ENCODE peak calls at places on chromosomes 6 and 20, in nine cellular contexts. One of them, this sample, is unnamed.

GRCh38 chr6:24274441-24275083 is 83.3 kb downstream of the DCDC2 start:
- DNase-seq in stimulated activated CD8-positive, alpha-beta memory T cell treated with anti-CD3 and anti-CD28 coated beads, Interleukin-12 subunit alpha, Interleukin-12 subunit beta, amount 100 ng/mL, for 4 hours: no peak
- DNase-seq in activated T-cell treated with anti-CD3 and anti-CD28 coated beads for 1 hour: no peak
- DNase-seq in adrenal gland: no peak
- DNase-seq in iris pigment epithelial cell: peak
- DNase-seq in non-pigmented ciliary epithelial cell: no peak
- DNase-seq in NCI-H748 treated with DMSO at 0.1 percent for 48 hours: peak
- DNase-seq in AG09309: no peak
- DNase-seq in HFF-Myc: no peak
- DNase-seq in this sample: no peak

GRCh38 chr6:67735623-67736022 is 899.5 kb upstream of the ADGRB3 start:
- DNase-seq in stimulated activated CD8-positive, alpha-beta memory T cell treated with anti-CD3 and anti-CD28 coated beads, Interleukin-12 subunit alpha, Interleukin-12 subunit beta, amount 100 ng/mL, for 4 hours: no peak
- DNase-seq in activated T-cell treated with anti-CD3 and anti-CD28 coated beads for 1 hour: no peak
- DNase-seq in adrenal gland: no peak
- DNase-seq in iris pigment epithelial cell: no peak
- DNase-seq in non-pigmented ciliary epithelial cell: no peak
- DNase-seq in NCI-H748 treated with DMSO at 0.1 percent for 48 hours: no peak
- DNase-seq in AG09309: no peak
- DNase-seq in HFF-Myc: no peak
- DNase-seq in this sample: no peak

GRCh38 chr6:161257778-161258457 is 15.9 kb downstream of the AGPAT4 start:
- DNase-seq in stimulated activated CD8-positive, alpha-beta memory T cell treated with anti-CD3 and anti-CD28 coated beads, Interleukin-12 subunit alpha, Interleukin-12 subunit beta, amount 100 ng/mL, for 4 hours: no peak
- DNase-seq in activated T-cell treated with anti-CD3 and anti-CD28 coated beads for 1 hour: no peak
- DNase-seq in adrenal gland: no peak
- DNase-seq in iris pigment epithelial cell: peak
- DNase-seq in non-pigmented ciliary epithelial cell: peak
- DNase-seq in NCI-H748 treated with DMSO at 0.1 percent for 48 hours: no peak
- DNase-seq in AG09309: peak
- DNase-seq in HFF-Myc: peak
- DNase-seq in this sample: peak

GRCh38 chr6:114084327-114084890 is 113.5 kb upstream of the HDAC2 start:
- DNase-seq in stimulated activated CD8-positive, alpha-beta memory T cell treated with anti-CD3 and anti-CD28 coated beads, Interleukin-12 subunit alpha, Interleukin-12 subunit beta, amount 100 ng/mL, for 4 hours: no peak
- DNase-seq in activated T-cell treated with anti-CD3 and anti-CD28 coated beads for 1 hour: no peak
- DNase-seq in adrenal gland: no peak
- DNase-seq in iris pigment epithelial cell: no peak
- DNase-seq in non-pigmented ciliary epithelial cell: no peak
- DNase-seq in NCI-H748 treated with DMSO at 0.1 percent for 48 hours: no peak
- DNase-seq in AG09309: no peak
- DNase-seq in HFF-Myc: no peak
- DNase-seq in this sample: peak

GRCh38 chr6:169839029-169839481 is 87.6 kb downstream of the ERMARD start:
- DNase-seq in stimulated activated CD8-positive, alpha-beta memory T cell treated with anti-CD3 and anti-CD28 coated beads, Interleukin-12 subunit alpha, Interleukin-12 subunit beta, amount 100 ng/mL, for 4 hours: no peak
- DNase-seq in activated T-cell treated with anti-CD3 and anti-CD28 coated beads for 1 hour: no peak
- DNase-seq in adrenal gland: no peak
- DNase-seq in iris pigment epithelial cell: no peak
- DNase-seq in non-pigmented ciliary epithelial cell: no peak
- DNase-seq in NCI-H748 treated with DMSO at 0.1 percent for 48 hours: no peak
- DNase-seq in AG09309: no peak
- DNase-seq in HFF-Myc: no peak
- DNase-seq in this sample: no peak

GRCh38 chr6:69487688-69488087 is 309.1 kb downstream of the LMBRD1 start:
- DNase-seq in stimulated activated CD8-positive, alpha-beta memory T cell treated with anti-CD3 and anti-CD28 coated beads, Interleukin-12 subunit alpha, Interleukin-12 subunit beta, amount 100 ng/mL, for 4 hours: no peak
- DNase-seq in activated T-cell treated with anti-CD3 and anti-CD28 coated beads for 1 hour: no peak
- DNase-seq in adrenal gland: no peak
- DNase-seq in iris pigment epithelial cell: peak
- DNase-seq in non-pigmented ciliary epithelial cell: no peak
- DNase-seq in NCI-H748 treated with DMSO at 0.1 percent for 48 hours: peak
- DNase-seq in AG09309: no peak
- DNase-seq in HFF-Myc: no peak
- DNase-seq in this sample: no peak

GRCh38 chr6:115001726-115002436 is 659.1 kb upstream of the HS3ST5 start:
- DNase-seq in stimulated activated CD8-positive, alpha-beta memory T cell treated with anti-CD3 and anti-CD28 coated beads, Interleukin-12 subunit alpha, Interleukin-12 subunit beta, amount 100 ng/mL, for 4 hours: no peak
- DNase-seq in activated T-cell treated with anti-CD3 and anti-CD28 coated beads for 1 hour: no peak
- DNase-seq in adrenal gland: no peak
- DNase-seq in iris pigment epithelial cell: no peak
- DNase-seq in non-pigmented ciliary epithelial cell: no peak
- DNase-seq in NCI-H748 treated with DMSO at 0.1 percent for 48 hours: no peak
- DNase-seq in AG09309: no peak
- DNase-seq in HFF-Myc: no peak
- DNase-seq in this sample: no peak

GRCh38 chr6:110547266-110547964 is 71.0 kb upstream of the SLC22A16 start:
- DNase-seq in stimulated activated CD8-positive, alpha-beta memory T cell treated with anti-CD3 and anti-CD28 coated beads, Interleukin-12 subunit alpha, Interleukin-12 subunit beta, amount 100 ng/mL, for 4 hours: no peak
- DNase-seq in activated T-cell treated with anti-CD3 and anti-CD28 coated beads for 1 hour: no peak
- DNase-seq in adrenal gland: no peak
- DNase-seq in iris pigment epithelial cell: peak
- DNase-seq in non-pigmented ciliary epithelial cell: peak
- DNase-seq in NCI-H748 treated with DMSO at 0.1 percent for 48 hours: no peak
- DNase-seq in AG09309: no peak
- DNase-seq in HFF-Myc: no peak
- DNase-seq in this sample: no peak

GRCh38 chr6:99905209-99906106 is 88.6 kb downstream of the MCHR2 start:
- DNase-seq in stimulated activated CD8-positive, alpha-beta memory T cell treated with anti-CD3 and anti-CD28 coated beads, Interleukin-12 subunit alpha, Interleukin-12 subunit beta, amount 100 ng/mL, for 4 hours: no peak
- DNase-seq in activated T-cell treated with anti-CD3 and anti-CD28 coated beads for 1 hour: no peak
- DNase-seq in adrenal gland: no peak
- DNase-seq in iris pigment epithelial cell: peak
- DNase-seq in non-pigmented ciliary epithelial cell: peak
- DNase-seq in NCI-H748 treated with DMSO at 0.1 percent for 48 hours: peak
- DNase-seq in AG09309: peak
- DNase-seq in HFF-Myc: peak
- DNase-seq in this sample: peak

GRCh38 chr6:75427342-75427741 is 66.3 kb downstream of the FILIP1 start:
- DNase-seq in stimulated activated CD8-positive, alpha-beta memory T cell treated with anti-CD3 and anti-CD28 coated beads, Interleukin-12 subunit alpha, Interleukin-12 subunit beta, amount 100 ng/mL, for 4 hours: no peak
- DNase-seq in activated T-cell treated with anti-CD3 and anti-CD28 coated beads for 1 hour: no peak
- DNase-seq in adrenal gland: no peak
- DNase-seq in iris pigment epithelial cell: no peak
- DNase-seq in non-pigmented ciliary epithelial cell: no peak
- DNase-seq in NCI-H748 treated with DMSO at 0.1 percent for 48 hours: no peak
- DNase-seq in AG09309: no peak
- DNase-seq in HFF-Myc: no peak
- DNase-seq in this sample: no peak

GRCh38 chr6:143110996-143111395 is 50.3 kb downstream of the AIG1 start:
- DNase-seq in stimulated activated CD8-positive, alpha-beta memory T cell treated with anti-CD3 and anti-CD28 coated beads, Interleukin-12 subunit alpha, Interleukin-12 subunit beta, amount 100 ng/mL, for 4 hours: no peak
- DNase-seq in activated T-cell treated with anti-CD3 and anti-CD28 coated beads for 1 hour: no peak
- DNase-seq in adrenal gland: no peak
- DNase-seq in iris pigment epithelial cell: peak
- DNase-seq in non-pigmented ciliary epithelial cell: no peak
- DNase-seq in NCI-H748 treated with DMSO at 0.1 percent for 48 hours: no peak
- DNase-seq in AG09309: no peak
- DNase-seq in HFF-Myc: no peak
- DNase-seq in this sample: no peak

GRCh38 chr6:44024597-44025219 is 102.5 kb downstream of the MRPL14 start:
- DNase-seq in stimulated activated CD8-positive, alpha-beta memory T cell treated with anti-CD3 and anti-CD28 coated beads, Interleukin-12 subunit alpha, Interleukin-12 subunit beta, amount 100 ng/mL, for 4 hours: no peak
- DNase-seq in activated T-cell treated with anti-CD3 and anti-CD28 coated beads for 1 hour: no peak
- DNase-seq in adrenal gland: no peak
- DNase-seq in iris pigment epithelial cell: no peak
- DNase-seq in non-pigmented ciliary epithelial cell: no peak
- DNase-seq in NCI-H748 treated with DMSO at 0.1 percent for 48 hours: no peak
- DNase-seq in AG09309: no peak
- DNase-seq in HFF-Myc: no peak
- DNase-seq in this sample: no peak

GRCh38 chr6:138162104-138162946 is 586 bp downstream of the ARFGEF3 start:
- DNase-seq in stimulated activated CD8-positive, alpha-beta memory T cell treated with anti-CD3 and anti-CD28 coated beads, Interleukin-12 subunit alpha, Interleukin-12 subunit beta, amount 100 ng/mL, for 4 hours: peak
- DNase-seq in activated T-cell treated with anti-CD3 and anti-CD28 coated beads for 1 hour: no peak
- DNase-seq in adrenal gland: no peak
- DNase-seq in iris pigment epithelial cell: peak
- DNase-seq in non-pigmented ciliary epithelial cell: no peak
- DNase-seq in NCI-H748 treated with DMSO at 0.1 percent for 48 hours: peak
- DNase-seq in AG09309: no peak
- DNase-seq in HFF-Myc: no peak
- DNase-seq in this sample: no peak

GRCh38 chr20:48722002-48722731 is 105.6 kb downstream of the PREX1 start:
- DNase-seq in stimulated activated CD8-positive, alpha-beta memory T cell treated with anti-CD3 and anti-CD28 coated beads, Interleukin-12 subunit alpha, Interleukin-12 subunit beta, amount 100 ng/mL, for 4 hours: no peak
- DNase-seq in activated T-cell treated with anti-CD3 and anti-CD28 coated beads for 1 hour: no peak
- DNase-seq in adrenal gland: peak
- DNase-seq in iris pigment epithelial cell: peak
- DNase-seq in non-pigmented ciliary epithelial cell: peak
- DNase-seq in NCI-H748 treated with DMSO at 0.1 percent for 48 hours: no peak
- DNase-seq in AG09309: peak
- DNase-seq in HFF-Myc: no peak
- DNase-seq in this sample: peak

GRCh38 chr6:96899599-96899998 is 1.9 kb upstream of the NDUFAF4 start:
- DNase-seq in stimulated activated CD8-positive, alpha-beta memory T cell treated with anti-CD3 and anti-CD28 coated beads, Interleukin-12 subunit alpha, Interleukin-12 subunit beta, amount 100 ng/mL, for 4 hours: no peak
- DNase-seq in activated T-cell treated with anti-CD3 and anti-CD28 coated beads for 1 hour: no peak
- DNase-seq in adrenal gland: no peak
- DNase-seq in iris pigment epithelial cell: no peak
- DNase-seq in non-pigmented ciliary epithelial cell: no peak
- DNase-seq in NCI-H748 treated with DMSO at 0.1 percent for 48 hours: no peak
- DNase-seq in AG09309: no peak
- DNase-seq in HFF-Myc: no peak
- DNase-seq in this sample: no peak

GRCh38 chr6:30955367-30956042 is 14.7 kb downstream of the MUCL3 start:
- DNase-seq in stimulated activated CD8-positive, alpha-beta memory T cell treated with anti-CD3 and anti-CD28 coated beads, Interleukin-12 subunit alpha, Interleukin-12 subunit beta, amount 100 ng/mL, for 4 hours: peak
- DNase-seq in activated T-cell treated with anti-CD3 and anti-CD28 coated beads for 1 hour: peak
- DNase-seq in adrenal gland: peak
- DNase-seq in iris pigment epithelial cell: peak
- DNase-seq in non-pigmented ciliary epithelial cell: no peak
- DNase-seq in NCI-H748 treated with DMSO at 0.1 percent for 48 hours: peak
- DNase-seq in AG09309: no peak
- DNase-seq in HFF-Myc: peak
- DNase-seq in this sample: no peak

GRCh38 chr20:15056231-15056630 is 718.8 kb upstream of the FLRT3 start:
- DNase-seq in stimulated activated CD8-positive, alpha-beta memory T cell treated with anti-CD3 and anti-CD28 coated beads, Interleukin-12 subunit alpha, Interleukin-12 subunit beta, amount 100 ng/mL, for 4 hours: no peak
- DNase-seq in activated T-cell treated with anti-CD3 and anti-CD28 coated beads for 1 hour: no peak
- DNase-seq in adrenal gland: no peak
- DNase-seq in iris pigment epithelial cell: no peak
- DNase-seq in non-pigmented ciliary epithelial cell: no peak
- DNase-seq in NCI-H748 treated with DMSO at 0.1 percent for 48 hours: no peak
- DNase-seq in AG09309: no peak
- DNase-seq in HFF-Myc: no peak
- DNase-seq in this sample: no peak

GRCh38 chr6:131980791-131981623 is 29.8 kb upstream of the CCN2 start:
- DNase-seq in stimulated activated CD8-positive, alpha-beta memory T cell treated with anti-CD3 and anti-CD28 coated beads, Interleukin-12 subunit alpha, Interleukin-12 subunit beta, amount 100 ng/mL, for 4 hours: no peak
- DNase-seq in activated T-cell treated with anti-CD3 and anti-CD28 coated beads for 1 hour: no peak
- DNase-seq in adrenal gland: no peak
- DNase-seq in iris pigment epithelial cell: no peak
- DNase-seq in non-pigmented ciliary epithelial cell: no peak
- DNase-seq in NCI-H748 treated with DMSO at 0.1 percent for 48 hours: no peak
- DNase-seq in AG09309: no peak
- DNase-seq in HFF-Myc: no peak
- DNase-seq in this sample: no peak

GRCh38 chr6:163336961-163337360 is 77.6 kb upstream of the QKI start:
- DNase-seq in stimulated activated CD8-positive, alpha-beta memory T cell treated with anti-CD3 and anti-CD28 coated beads, Interleukin-12 subunit alpha, Interleukin-12 subunit beta, amount 100 ng/mL, for 4 hours: no peak
- DNase-seq in activated T-cell treated with anti-CD3 and anti-CD28 coated beads for 1 hour: no peak
- DNase-seq in adrenal gland: no peak
- DNase-seq in iris pigment epithelial cell: no peak
- DNase-seq in non-pigmented ciliary epithelial cell: no peak
- DNase-seq in NCI-H748 treated with DMSO at 0.1 percent for 48 hours: no peak
- DNase-seq in AG09309: no peak
- DNase-seq in HFF-Myc: no peak
- DNase-seq in this sample: no peak

GRCh38 chr6:63560806-63561672 is 11.2 kb upstream of the LOC128125822 start:
- DNase-seq in stimulated activated CD8-positive, alpha-beta memory T cell treated with anti-CD3 and anti-CD28 coated beads, Interleukin-12 subunit alpha, Interleukin-12 subunit beta, amount 100 ng/mL, for 4 hours: no peak
- DNase-seq in activated T-cell treated with anti-CD3 and anti-CD28 coated beads for 1 hour: no peak
- DNase-seq in adrenal gland: peak
- DNase-seq in iris pigment epithelial cell: peak
- DNase-seq in non-pigmented ciliary epithelial cell: no peak
- DNase-seq in NCI-H748 treated with DMSO at 0.1 percent for 48 hours: no peak
- DNase-seq in AG09309: no peak
- DNase-seq in HFF-Myc: no peak
- DNase-seq in this sample: no peak

GRCh38 chr6:88477411-88477810 is 311.3 kb upstream of the CNR1 start:
- DNase-seq in stimulated activated CD8-positive, alpha-beta memory T cell treated with anti-CD3 and anti-CD28 coated beads, Interleukin-12 subunit alpha, Interleukin-12 subunit beta, amount 100 ng/mL, for 4 hours: no peak
- DNase-seq in activated T-cell treated with anti-CD3 and anti-CD28 coated beads for 1 hour: no peak
- DNase-seq in adrenal gland: no peak
- DNase-seq in iris pigment epithelial cell: no peak
- DNase-seq in non-pigmented ciliary epithelial cell: no peak
- DNase-seq in NCI-H748 treated with DMSO at 0.1 percent for 48 hours: no peak
- DNase-seq in AG09309: no peak
- DNase-seq in HFF-Myc: no peak
- DNase-seq in this sample: no peak

GRCh38 chr6:88666906-88667305 is 296.5 kb downstream of the RNGTT start:
- DNase-seq in stimulated activated CD8-positive, alpha-beta memory T cell treated with anti-CD3 and anti-CD28 coated beads, Interleukin-12 subunit alpha, Interleukin-12 subunit beta, amount 100 ng/mL, for 4 hours: no peak
- DNase-seq in activated T-cell treated with anti-CD3 and anti-CD28 coated beads for 1 hour: no peak
- DNase-seq in adrenal gland: no peak
- DNase-seq in iris pigment epithelial cell: no peak
- DNase-seq in non-pigmented ciliary epithelial cell: no peak
- DNase-seq in NCI-H748 treated with DMSO at 0.1 percent for 48 hours: no peak
- DNase-seq in AG09309: no peak
- DNase-seq in HFF-Myc: no peak
- DNase-seq in this sample: no peak

GRCh38 chr6:151070666-151071065 is 169.1 kb upstream of the AKAP12 start:
- DNase-seq in stimulated activated CD8-positive, alpha-beta memory T cell treated with anti-CD3 and anti-CD28 coated beads, Interleukin-12 subunit alpha, Interleukin-12 subunit beta, amount 100 ng/mL, for 4 hours: no peak
- DNase-seq in activated T-cell treated with anti-CD3 and anti-CD28 coated beads for 1 hour: no peak
- DNase-seq in adrenal gland: no peak
- DNase-seq in iris pigment epithelial cell: peak
- DNase-seq in non-pigmented ciliary epithelial cell: no peak
- DNase-seq in NCI-H748 treated with DMSO at 0.1 percent for 48 hours: no peak
- DNase-seq in AG09309: peak
- DNase-seq in HFF-Myc: no peak
- DNase-seq in this sample: no peak

GRCh38 chr6:52507557-52508260 is 69.2 kb downstream of the TRAM2 start:
- DNase-seq in stimulated activated CD8-positive, alpha-beta memory T cell treated with anti-CD3 and anti-CD28 coated beads, Interleukin-12 subunit alpha, Interleukin-12 subunit beta, amount 100 ng/mL, for 4 hours: no peak
- DNase-seq in activated T-cell treated with anti-CD3 and anti-CD28 coated beads for 1 hour: no peak
- DNase-seq in adrenal gland: no peak
- DNase-seq in iris pigment epithelial cell: no peak
- DNase-seq in non-pigmented ciliary epithelial cell: no peak
- DNase-seq in NCI-H748 treated with DMSO at 0.1 percent for 48 hours: no peak
- DNase-seq in AG09309: no peak
- DNase-seq in HFF-Myc: no peak
- DNase-seq in this sample: no peak

GRCh38 chr6:17897681-17898080 is 89.8 kb downstream of the KIF13A start:
- DNase-seq in stimulated activated CD8-positive, alpha-beta memory T cell treated with anti-CD3 and anti-CD28 coated beads, Interleukin-12 subunit alpha, Interleukin-12 subunit beta, amount 100 ng/mL, for 4 hours: no peak
- DNase-seq in activated T-cell treated with anti-CD3 and anti-CD28 coated beads for 1 hour: no peak
- DNase-seq in adrenal gland: no peak
- DNase-seq in iris pigment epithelial cell: no peak
- DNase-seq in non-pigmented ciliary epithelial cell: no peak
- DNase-seq in NCI-H748 treated with DMSO at 0.1 percent for 48 hours: no peak
- DNase-seq in AG09309: no peak
- DNase-seq in HFF-Myc: no peak
- DNase-seq in this sample: no peak

GRCh38 chr6:107110200-107110599 is 5.1 kb downstream of the BEND3 start:
- DNase-seq in stimulated activated CD8-positive, alpha-beta memory T cell treated with anti-CD3 and anti-CD28 coated beads, Interleukin-12 subunit alpha, Interleukin-12 subunit beta, amount 100 ng/mL, for 4 hours: no peak
- DNase-seq in activated T-cell treated with anti-CD3 and anti-CD28 coated beads for 1 hour: no peak
- DNase-seq in adrenal gland: no peak
- DNase-seq in iris pigment epithelial cell: peak
- DNase-seq in non-pigmented ciliary epithelial cell: no peak
- DNase-seq in NCI-H748 treated with DMSO at 0.1 percent for 48 hours: no peak
- DNase-seq in AG09309: no peak
- DNase-seq in HFF-Myc: no peak
- DNase-seq in this sample: no peak